ENCODE peak calls at places on chromosomes 7 and 10, in five cellular contexts. H is sigmoid colon; W is AG09319; A is fibroblast of the aortic adventitia; I is CD4-positive, alpha-beta T cell. M is an unnamed sample.

GRCh38 chr7:149496642-149497391 is 792 bp downstream of the ZNF746 start:
- DNase-seq in H (peak), W (peak), A (peak), I (peak), M (no peak)

GRCh38 chr10:86699991-86700840 is 31.9 kb downstream of the LDB3 start:
- DNase-seq in H (no peak), A (no peak), W (no peak), I (no peak), M (no peak)

GRCh38 chr10:30705086-30705624 is 75.6 kb upstream of the LYZL2 start:
- DNase-seq in W (no peak), H (no peak), A (no peak), I (peak), M (no peak)

GRCh38 chr7:7868245-7868899 is 100.2 kb upstream of the GLCCI1 start:
- DNase-seq in H (peak), W (no peak), A (no peak), I (no peak), M (no peak)

GRCh38 chr7:39453743-39454355 is 112.4 kb upstream of the YAE1 start:
- DNase-seq in A (peak), I (peak), H (no peak), W (peak), M (no peak)

GRCh38 chr7:150435390-150436073 is 14.9 kb upstream of the GIMAP8 start:
- DNase-seq in I (no peak), H (no peak), A (no peak), W (no peak), M (no peak)

GRCh38 chr10:3886191-3886590 is 101.2 kb upstream of the KLF6 start:
- DNase-seq in A (peak), I (no peak), H (peak), W (no peak), M (no peak)

GRCh38 chr10:121096617-121097431 is 245.7 kb downstream of the WDR11 start:
- DNase-seq in W (peak), I (no peak), H (no peak), A (no peak), M (no peak)

GRCh38 chr7:30032310-30033125 is 4.3 kb downstream of the PLEKHA8 start:
- DNase-seq in H (no peak), I (no peak), W (no peak), A (peak), M (no peak)

GRCh38 chr7:16494955-16495719 is 29.6 kb upstream of the SOSTDC1 start:
- DNase-seq in H (no peak), W (no peak), I (no peak), A (no peak), M (no peak)

GRCh38 chr7:7772385-7772784 is 54.0 kb upstream of the RPA3 start:
- DNase-seq in H (no peak), A (no peak), W (no peak), I (no peak), M (no peak)

GRCh38 chr10:3749597-3750351 is 35.2 kb downstream of the KLF6 start:
- DNase-seq in H (peak), I (no peak), A (peak), W (no peak), M (no peak)

GRCh38 chr10:123663522-123663921 is 2.6 kb upstream of the GPR26 start:
- DNase-seq in W (no peak), I (no peak), H (no peak), A (no peak), M (no peak)

GRCh38 chr7:103704701-103705100 is 258.7 kb upstream of the SLC26A5 start:
- DNase-seq in H (no peak), A (peak), I (no peak), W (no peak), M (no peak)

GRCh38 chr10:61993676-61994401 is 92.3 kb downstream of the ARID5B start:
- DNase-seq in A (peak), W (no peak), I (no peak), H (no peak), M (no peak)

GRCh38 chr10:35446439-35446838 is 110.1 kb downstream of the CCNY start:
- DNase-seq in A (peak), W (no peak), H (no peak), I (no peak), M (no peak)

GRCh38 chr7:381211-382117 is 91.5 kb downstream of the FOXL3 start:
- DNase-seq in I (peak), A (no peak), H (no peak), W (no peak), M (no peak)

GRCh38 chr7:99514050-99514449 is 9.6 kb downstream of the ZKSCAN5 start:
- DNase-seq in H (no peak), I (no peak), W (no peak), A (peak), M (no peak)

GRCh38 chr7:135147899-135148721 is at the start of gene TMEM140:
- DNase-seq in I (peak), W (no peak), A (peak), H (no peak), M (no peak)

GRCh38 chr10:8908013-8908412 is 853.5 kb downstream of the GATA3 start:
- DNase-seq in A (no peak), I (no peak), H (no peak), W (no peak), M (no peak)
- TF ChIP-seq CTCF in A (no peak), I (no peak), H (no peak), W (no peak), M (no peak)

GRCh38 chr10:70479161-70479531 is 579 bp downstream of the PALD1 start:
- DNase-seq in I (no peak), W (no peak), H (no peak), A (no peak), M (no peak)

GRCh38 chr10:70479626-70480253 is 1.2 kb downstream of the PALD1 start:
- DNase-seq in I (no peak), A (no peak), H (no peak), W (no peak), M (no peak)

GRCh38 chr10:70477661-70478162 is 855 bp upstream of the PALD1 start:
- DNase-seq in A (peak), W (no peak), I (peak), H (no peak), M (no peak)

GRCh38 chr10:70480254-70480861 is 1.8 kb downstream of the PALD1 start:
- DNase-seq in A (no peak), I (peak), W (no peak), H (no peak), M (no peak)

DNA sequence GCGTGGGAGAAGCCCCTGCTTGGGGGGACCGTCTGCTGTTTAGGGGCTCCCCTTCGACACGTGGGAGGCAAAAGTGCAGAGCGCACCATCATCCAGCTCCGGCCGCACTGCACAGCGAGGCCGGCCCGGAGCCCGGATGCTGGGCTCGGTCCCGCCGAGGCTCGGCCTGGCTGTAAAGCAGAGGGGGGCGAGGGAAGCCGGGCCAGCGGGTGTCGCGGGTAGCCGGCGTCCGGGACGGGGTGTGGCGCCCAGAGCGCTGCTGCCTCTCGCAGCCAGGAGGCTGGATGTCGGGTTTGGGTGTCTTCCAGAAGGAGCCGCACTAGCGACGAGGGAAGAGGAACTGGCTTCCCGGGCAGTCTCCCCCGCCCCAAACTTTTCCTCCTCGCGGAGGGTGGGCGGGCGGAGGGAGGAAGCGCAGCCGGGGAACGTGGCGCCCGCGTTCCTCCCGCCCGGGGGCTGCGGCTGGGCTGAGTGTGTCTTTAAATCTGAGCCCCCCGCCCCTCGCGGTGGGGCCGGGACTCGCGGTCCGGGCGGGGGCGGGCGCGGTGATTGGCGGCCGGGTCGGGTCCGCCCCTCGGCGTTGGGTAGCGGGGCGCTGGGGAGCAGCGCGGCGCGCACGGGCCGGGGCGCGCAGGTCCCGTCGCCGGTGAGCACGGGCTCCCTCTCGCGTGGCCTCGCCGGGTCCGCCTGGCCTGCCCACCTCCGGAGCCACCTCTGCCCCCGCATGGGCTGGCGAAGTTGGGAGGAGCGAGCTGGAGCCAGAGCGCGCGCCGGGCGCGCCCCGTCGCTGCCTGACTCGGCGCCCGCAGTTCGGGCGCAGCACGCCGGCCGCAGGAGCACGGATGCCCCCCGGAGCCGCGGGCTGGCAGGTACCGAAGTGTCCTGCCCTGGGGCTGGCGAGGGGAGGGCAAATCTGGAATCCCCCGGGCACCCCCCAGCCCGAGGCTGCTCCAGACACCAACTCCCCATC is at the start of gene PALD1:
- DNase-seq in I (peak), A (peak), W (no peak), H (peak), M (no peak)
- TF ChIP-seq CTCF in I (no peak), A (peak), W (no peak), H (peak), M (no peak)

GRCh38 chr10:14801693-14802092 is 27.0 kb upstream of the FAM107B start:
- DNase-seq in A (no peak), I (no peak), W (no peak), H (no peak), M (no peak)
- TF ChIP-seq CTCF in A (no peak), I (no peak), W (no peak), H (no peak), M (no peak)

GRCh38 chr7:46654546-46655443 is 733.7 kb upstream of the IGFBP3 start:
- DNase-seq in H (no peak), I (no peak), A (peak), W (no peak), M (no peak)
- TF ChIP-seq CTCF in H (no peak), I (no peak), A (peak), W (no peak), M (no peak)

GRCh38 chr10:26025500-26025899 is 91.5 kb downstream of the MYO3A start:
- DNase-seq in H (no peak), W (no peak), A (no peak), I (no peak), M (no peak)

GRCh38 chr10:26029858-26030257 is 95.8 kb downstream of the MYO3A start:
- DNase-seq in A (no peak), H (no peak), W (no peak), I (no peak), M (no peak)

DNA sequence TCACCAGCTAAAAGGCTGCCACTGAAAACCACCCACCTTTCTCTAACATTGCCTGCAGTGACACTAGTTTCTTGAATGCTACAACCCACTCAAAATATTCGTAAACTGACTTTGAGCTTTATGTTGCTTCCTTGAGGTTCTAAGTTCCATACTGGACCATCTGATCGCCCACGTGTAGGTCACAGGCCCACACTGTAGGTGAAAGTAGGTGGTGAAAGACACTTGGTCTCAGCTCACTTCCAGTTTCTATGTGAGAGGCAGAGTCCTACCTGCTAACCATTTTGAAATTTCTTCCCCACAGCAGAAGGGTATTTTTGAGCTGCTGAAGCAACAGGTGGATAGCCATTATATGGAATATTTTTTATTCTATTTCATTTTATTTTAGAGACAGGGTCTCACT is 97.3 kb downstream of the MYO3A start:
- DNase-seq in I (no peak), H (no peak), W (no peak), A (no peak), M (no peak)
- TF ChIP-seq CTCF in I (no peak), H (no peak), W (no peak), A (no peak), M (no peak)

DNA sequence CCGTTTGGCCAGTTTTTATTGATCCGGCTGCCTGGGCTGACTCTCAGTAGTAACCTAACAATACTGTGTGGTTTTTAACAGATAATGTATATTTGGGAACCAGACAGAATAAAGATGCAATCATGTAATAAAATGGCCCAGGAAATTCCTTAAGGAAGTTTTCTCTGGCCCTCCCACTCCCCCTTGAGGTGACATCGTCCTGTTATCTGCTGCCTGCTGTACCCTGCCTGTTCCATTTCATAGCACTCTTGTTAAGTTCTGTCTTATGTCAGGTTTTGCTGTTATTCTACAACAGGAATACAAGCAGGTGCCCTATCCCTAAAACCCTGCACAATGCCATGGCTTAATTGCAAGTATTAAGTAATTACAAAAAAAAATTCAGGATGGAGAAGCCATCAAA is 12.5 kb downstream of the ITGB8 start:
- DNase-seq in H (no peak), W (no peak), I (no peak), A (no peak), M (no peak)
- TF ChIP-seq CTCF in H (no peak), W (no peak), I (no peak), A (peak), M (no peak)

DNA sequence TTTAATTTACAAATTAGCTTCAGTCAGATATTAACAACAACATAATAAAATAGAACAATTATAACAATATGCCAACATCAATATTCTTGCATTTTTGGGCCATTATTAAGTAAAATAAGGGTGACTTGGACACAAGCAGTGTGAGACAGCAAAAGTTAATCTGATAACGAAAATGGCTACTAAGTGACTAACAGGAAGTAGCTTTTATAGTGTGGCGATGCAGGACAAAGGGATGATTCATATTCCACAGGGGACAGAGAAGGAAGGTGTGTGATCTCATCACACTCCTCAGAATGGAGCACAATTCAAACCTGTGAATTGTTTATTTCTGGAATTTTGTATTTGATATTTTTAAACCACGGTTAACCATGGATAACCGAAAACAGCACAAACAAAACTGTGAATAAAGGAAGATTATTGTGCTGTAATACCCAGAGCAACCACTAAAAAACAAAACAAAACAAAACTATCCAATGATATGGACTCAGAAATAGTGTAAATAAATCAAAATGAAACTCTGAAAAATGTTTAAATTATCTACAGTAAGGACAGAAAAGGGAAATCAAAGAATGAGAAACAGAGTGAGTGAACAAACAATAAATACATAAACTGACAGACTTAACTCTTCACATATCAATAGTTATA is 66.9 kb upstream of the TFEC start:
- DNase-seq in W (no peak), I (no peak), A (peak), H (no peak), M (no peak)
- TF ChIP-seq CTCF in W (no peak), I (no peak), A (peak), H (no peak), M (no peak)

M was measured in omental fat pad.